ENCODE peak calls at places on chromosomes 7 and 10, in five cellular contexts. W is HCT116, Z is GM12878, G is GM23338, T is K562. N is an unnamed sample.
A peak's percentile ranks its signal among the peaks of the same experiment; 100 is the strongest.

GRCh38 chr10:96560489-96560888 is 26.3 kb downstream of the TM9SF3 start:
- DNase-seq in Z (no peak), W (no peak), T (no peak), G (no peak), N (no peak)

GRCh38 chr10:114697061-114697598 is 39.1 kb upstream of the ABLIM1 start:
- DNase-seq in G (no peak), T (no peak), W (no peak), Z (no peak), N (no peak)

GRCh38 chr7:112985377-112985987 is 101.1 kb downstream of the GPR85 start:
- DNase-seq in T (no peak), Z (no peak), W (no peak), G (peak; percentile 6), N (no peak)

GRCh38 chr10:124508070-124508667 is 46.5 kb downstream of the LHPP start:
- DNase-seq in W (no peak), T (no peak), G (no peak), Z (no peak), N (no peak)

GRCh38 chr7:64887756-64888508 is 15.1 kb upstream of the ZNF273 start:
- DNase-seq in W (no peak), G (peak; percentile 92), Z (no peak), T (no peak), N (no peak)

GRCh38 chr10:92103376-92104084 is 180.0 kb downstream of the BTAF1 start:
- DNase-seq in W (no peak), Z (no peak), G (no peak), T (no peak), N (no peak)

GRCh38 chr10:72637398-72637857 is 11.5 kb upstream of the MICU1 start:
- DNase-seq in W (no peak), Z (peak; percentile 38), G (no peak), T (peak; percentile 66), N (peak; percentile 54)

GRCh38 chr7:4013793-4014192 is 668.3 kb upstream of the FOXK1 start:
- DNase-seq in G (no peak), Z (no peak), W (no peak), T (no peak), N (no peak)

GRCh38 chr7:85135931-85136330 is 50.9 kb downstream of the SEMA3D start:
- DNase-seq in W (no peak), G (no peak), T (no peak), Z (no peak), N (no peak)

GRCh38 chr7:151856098-151856497 is 20.8 kb downstream of the PRKAG2 start:
- DNase-seq in T (no peak), Z (no peak), G (peak; percentile 41), W (no peak), N (peak; percentile 18)

GRCh38 chr10:101261702-101262101 is 32.4 kb upstream of the LBX1 start:
- DNase-seq in W (no peak), G (peak; percentile 47), T (no peak), Z (no peak), N (no peak)

GRCh38 chr10:61869276-61869675 is 32.2 kb upstream of the ARID5B start:
- DNase-seq in W (no peak), T (no peak), G (no peak), Z (no peak), N (no peak)

GRCh38 chr10:19920075-19920726 is 104.0 kb downstream of the PLXDC2 start:
- DNase-seq in W (no peak), G (no peak), T (no peak), Z (no peak), N (no peak)

GRCh38 chr7:155163696-155164095 is 93.6 kb downstream of the HTR5A start:
- DNase-seq in Z (no peak), W (no peak), G (no peak), T (no peak), N (no peak)

GRCh38 chr10:124364674-124365073 is 54.0 kb downstream of the OAT start:
- DNase-seq in G (no peak), W (no peak), T (no peak), Z (no peak), N (no peak)

GRCh38 chr7:2017483-2017891 is 215.3 kb downstream of the MAD1L1 start:
- DNase-seq in T (no peak), Z (no peak), W (no peak), G (no peak), N (no peak)

GRCh38 chr10:45557275-45557905 is 115.2 kb downstream of the ZFAND4 start:
- DNase-seq in W (no peak), T (no peak), Z (no peak), G (peak; percentile 65), N (no peak)

GRCh38 chr10:18043148-18043547 is 91.4 kb downstream of the SLC39A12 start:
- DNase-seq in W (no peak), G (no peak), Z (no peak), T (no peak), N (no peak)

GRCh38 chr10:1684991-1685390 is 52.3 kb downstream of the ADARB2 start:
- DNase-seq in W (no peak), G (no peak), Z (no peak), T (no peak), N (no peak)

GRCh38 chr10:131129544-131129943 is 182.0 kb downstream of the TCERG1L start:
- DNase-seq in G (no peak), Z (no peak), W (no peak), T (no peak), N (no peak)

GRCh38 chr7:65269150-65269856 is 104.4 kb upstream of the ZNF92 start:
- DNase-seq in W (peak; percentile 75), T (peak; percentile 96), G (peak; percentile 99), Z (peak; percentile 73), N (peak; percentile 91)

GRCh38 chr7:117248810-117249209 is 74.0 kb downstream of the WNT2 start:
- DNase-seq in G (no peak), Z (no peak), W (no peak), T (no peak), N (no peak)

GRCh38 chr10:67841737-67842136 is 3.7 kb upstream of the DNAJC12 start:
- DNase-seq in T (no peak), Z (no peak), W (no peak), G (no peak), N (no peak)

GRCh38 chr7:33722383-33723096 is 182.8 kb upstream of the BMPER start:
- DNase-seq in Z (no peak), T (no peak), G (no peak), W (peak; percentile 29), N (peak; percentile 73)

GRCh38 chr7:107632466-107632865 is 28.2 kb upstream of the SLC26A4 start:
- DNase-seq in T (no peak), W (no peak), Z (no peak), G (no peak), N (no peak)

GRCh38 chr10:47414752-47415519 is 30.8 kb upstream of the ZNF488 start:
- DNase-seq in T (no peak), Z (no peak), W (no peak), G (no peak), N (no peak)

GRCh38 chr10:96719850-96720421 is 378 bp downstream of the PIK3AP1 start:
- DNase-seq in T (peak; percentile 34), W (peak; percentile 19), G (peak; percentile 89), Z (no peak), N (peak; percentile 49)

GRCh38 chr10:105756386-105756785 is 1115.3 kb downstream of the SORCS3 start:
- DNase-seq in Z (no peak), G (no peak), W (no peak), T (no peak), N (no peak)

GRCh38 chr7:47266131-47266706 is 315.7 kb downstream of the TNS3 start:
- DNase-seq in W (peak; percentile 32), Z (peak; percentile 12), T (peak; percentile 69), G (peak; percentile 77), N (peak; percentile 70)

GRCh38 chr10:5071411-5072198 is 22.6 kb upstream of the AKR1C3 start:
- DNase-seq in T (peak; percentile 57), G (peak; percentile 33), Z (no peak), W (no peak), N (peak; percentile 68)

GRCh38 chr10:68811367-68812009 is 15.8 kb upstream of the STOX1 start:
- DNase-seq in Z (no peak), W (no peak), T (no peak), G (no peak), N (no peak)

GRCh38 chr7:80809545-80809944 is 109.3 kb downstream of the SEMA3C start:
- DNase-seq in T (no peak), W (no peak), G (no peak), Z (no peak), N (no peak)

GRCh38 chr7:151396328-151396970 is 13.4 kb downstream of the WDR86 start:
- DNase-seq in W (no peak), T (no peak), Z (no peak), G (no peak), N (no peak)

GRCh38 chr10:47346572-47347302 is 1.4 kb upstream of the RBP3 start:
- DNase-seq in W (no peak), T (no peak), G (no peak), Z (no peak), N (no peak)

GRCh38 chr7:127377425-127377824 is 15.1 kb downstream of the ZNF800 start:
- DNase-seq in G (no peak), Z (no peak), W (no peak), T (no peak), N (no peak)

DNA sequence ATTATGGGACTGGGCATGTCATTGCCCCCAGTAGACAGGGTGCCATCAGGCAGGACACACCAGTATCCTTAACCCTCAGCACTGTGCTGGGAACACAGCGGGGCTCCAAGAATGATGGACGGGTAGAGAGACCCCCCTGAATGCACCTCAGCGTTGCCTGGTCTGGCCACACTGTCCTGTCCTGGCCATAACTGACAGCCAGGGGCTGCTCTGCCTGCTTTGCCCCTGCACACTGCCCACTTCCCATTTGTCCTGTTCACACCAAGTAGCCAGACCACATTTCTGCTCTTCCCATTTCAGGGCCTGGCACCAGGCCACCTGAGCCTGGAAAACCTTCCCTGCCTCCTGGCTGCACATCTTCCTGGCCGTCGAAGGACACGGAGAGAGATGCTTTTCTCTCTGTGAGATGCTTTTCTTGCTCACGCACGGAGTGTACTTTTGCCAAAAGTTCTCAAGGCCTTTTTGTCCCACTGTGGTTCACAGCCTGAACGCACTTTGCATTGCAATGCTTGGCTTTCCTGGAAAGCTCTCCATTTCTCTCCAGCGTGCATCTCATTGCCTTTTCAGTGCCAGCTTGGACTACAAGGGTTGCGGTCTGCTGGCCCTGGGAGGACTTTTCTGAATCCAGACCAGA is 131.0 kb upstream of the EEPD1 start:
- DNase-seq in G (no peak), W (no peak), Z (no peak), T (no peak), N (no peak)
- TF ChIP-seq REST in G (no peak), W (no peak), Z (no peak), T (no peak), N (no peak)

GRCh38 chr10:76973515-76974289 is 663.9 kb downstream of the KCNMA1 start:
- DNase-seq in G (no peak), Z (no peak), W (no peak), T (no peak), N (no peak)
- TF ChIP-seq REST in G (no peak), Z (no peak), W (no peak), T (no peak), N (no peak)

DNA sequence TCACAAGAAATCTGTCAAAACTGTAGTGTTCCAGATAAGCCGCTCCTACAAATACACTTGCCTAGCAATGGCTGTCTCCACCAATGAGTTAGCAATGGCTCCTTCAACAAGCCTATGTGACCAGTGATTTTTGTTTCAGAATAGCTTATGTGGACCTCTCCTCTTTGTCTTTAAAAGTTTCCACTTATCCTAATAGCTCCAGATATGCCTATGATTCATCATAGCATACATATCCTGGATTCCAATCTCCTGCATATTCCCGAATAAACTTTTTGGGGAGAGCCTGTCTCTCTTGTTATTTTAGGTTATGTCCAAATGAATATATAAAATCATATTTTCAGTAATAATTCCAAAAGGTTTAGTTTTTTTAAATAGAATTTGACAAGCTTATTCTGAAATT is 510.6 kb downstream of the ARL4A start:
- DNase-seq in G (no peak), T (no peak), Z (no peak), W (no peak), N (no peak)
- TF ChIP-seq REST in G (no peak), T (no peak), Z (no peak), W (no peak), N (no peak)

GRCh38 chr10:79025113-79025832 is 43.5 kb upstream of the ZMIZ1 start:
- DNase-seq in G (no peak), Z (no peak), T (no peak), W (no peak), N (no peak)
- TF ChIP-seq REST in G (no peak), Z (no peak), T (no peak), W (no peak), N (no peak)